ENCODE peak calls at places on chromosomes 7 and 10, in five cellular contexts. One of them, this sample, is unnamed.

GRCh38 chr7:142549007-142549406 is 200.3 kb upstream of the PRSS1 start:
- DNase-seq in amniotic stem cell: no peak
- DNase-seq in B cell: no peak
- DNase-seq in NCI-H1436: no peak
- DNase-seq in pancreas: no peak
- DNase-seq in this sample: no peak

GRCh38 chr7:151251328-151251925 is 2.9 kb upstream of the SMARCD3 start:
- DNase-seq in B cell: peak; percentile 59
- DNase-seq in pancreas: no peak
- DNase-seq in amniotic stem cell: no peak
- DNase-seq in NCI-H1436: peak; percentile 34
- DNase-seq in this sample: no peak

GRCh38 chr7:68787586-68787985 is 810.7 kb upstream of the AUTS2 start:
- DNase-seq in NCI-H1436: no peak
- DNase-seq in amniotic stem cell: no peak
- DNase-seq in B cell: no peak
- DNase-seq in pancreas: no peak
- DNase-seq in this sample: no peak

GRCh38 chr7:91537260-91538152 is 273.3 kb downstream of the FZD1 start:
- DNase-seq in pancreas: no peak
- DNase-seq in NCI-H1436: no peak
- DNase-seq in B cell: no peak
- DNase-seq in amniotic stem cell: no peak
- DNase-seq in this sample: no peak

GRCh38 chr10:5871596-5871995 is 18.1 kb downstream of the ANKRD16 start:
- DNase-seq in pancreas: no peak
- DNase-seq in NCI-H1436: no peak
- DNase-seq in B cell: no peak
- DNase-seq in amniotic stem cell: no peak
- DNase-seq in this sample: no peak

GRCh38 chr7:46072722-46073121 is 151.7 kb upstream of the IGFBP3 start:
- DNase-seq in B cell: no peak
- DNase-seq in pancreas: no peak
- DNase-seq in amniotic stem cell: no peak
- DNase-seq in NCI-H1436: no peak
- DNase-seq in this sample: no peak

GRCh38 chr7:128405345-128406146 is 4.2 kb downstream of the IMPDH1 start:
- DNase-seq in pancreas: peak; percentile 79
- DNase-seq in NCI-H1436: peak; percentile 37
- DNase-seq in amniotic stem cell: no peak
- DNase-seq in B cell: peak; percentile 84
- DNase-seq in this sample: no peak

GRCh38 chr7:7182156-7183060 is at the start of gene C1GALT1:
- DNase-seq in pancreas: peak; percentile 98
- DNase-seq in amniotic stem cell: peak; percentile 92
- DNase-seq in B cell: peak; percentile 100
- DNase-seq in NCI-H1436: peak; percentile 95
- DNase-seq in this sample: peak; percentile 95

GRCh38 chr10:106582291-106582690 is 582.2 kb downstream of the SORCS1 start:
- DNase-seq in B cell: no peak
- DNase-seq in NCI-H1436: no peak
- DNase-seq in amniotic stem cell: no peak
- DNase-seq in pancreas: no peak
- DNase-seq in this sample: no peak

This sample was measured in NCI-H1417 treated with DMSO at 0.1 percent for 48 hours.